ENCODE peak calls at places on chromosomes 11 and 22, in seven cellular contexts. I is HCT116, E is PC-3, K is GM23338, Z is OCI-LY7, T is MM.1S, L is SK-N-SH. A is an unnamed sample.

GRCh38 chr11:2701230-2701629 is 1.4 kb upstream of the KCNQ1OT1 start:
- DNase-seq in K (no peak), E (no peak), I (no peak), Z (no peak), T (no peak), L (no peak), A (peak; percentile 32)

GRCh38 chr22:29121124-29121523 is 48.3 kb downstream of the KREMEN1 start:
- DNase-seq in Z (no peak), T (no peak), K (no peak), L (no peak), I (no peak), E (no peak), A (peak; percentile 44)

GRCh38 chr11:12224537-12224893 is 114.1 kb downstream of the MICAL2 start:
- DNase-seq in E (peak; percentile 87), T (peak; percentile 90), K (no peak), L (no peak), Z (no peak), I (no peak), A (no peak)

GRCh38 chr22:42490244-42490832 is 29.3 kb downstream of the RRP7A start:
- DNase-seq in L (no peak), Z (no peak), I (no peak), K (no peak), E (no peak), T (no peak), A (no peak)

GRCh38 chr22:26431151-26431995 is 2.3 kb downstream of the ASPHD2 start:
- DNase-seq in Z (no peak), T (peak; percentile 68), L (no peak), I (no peak), E (no peak), K (no peak), A (no peak)

GRCh38 chr11:134468796-134469195 is 56.8 kb upstream of the B3GAT1 start:
- DNase-seq in I (no peak), T (no peak), K (no peak), L (no peak), E (no peak), Z (no peak), A (no peak)

GRCh38 chr11:114832532-114833125 is 154.3 kb downstream of the NXPE2 start:
- DNase-seq in L (no peak), Z (no peak), I (no peak), T (no peak), K (peak; percentile 37), E (no peak), A (no peak)

GRCh38 chr22:21970037-21970799 is 12.4 kb downstream of the TOP3B start:
- DNase-seq in Z (no peak), T (no peak), I (no peak), E (no peak), K (no peak), L (no peak), A (no peak)

GRCh38 chr11:64882243-64882642 is 3.8 kb upstream of the EHD1 start:
- DNase-seq in T (no peak), E (no peak), L (no peak), K (no peak), I (no peak), Z (no peak), A (no peak)

GRCh38 chr22:39607093-39607492 is 36.5 kb downstream of the CACNA1I start:
- DNase-seq in Z (no peak), I (no peak), E (no peak), T (no peak), K (no peak), L (no peak), A (no peak)

GRCh38 chr11:79309402-79309801 is 131.4 kb downstream of the TENM4 start:
- DNase-seq in I (no peak), Z (no peak), L (no peak), T (no peak), K (no peak), E (no peak), A (no peak)

GRCh38 chr11:79313513-79313912 is 127.3 kb downstream of the TENM4 start:
- DNase-seq in L (no peak), I (no peak), E (no peak), K (no peak), Z (no peak), T (no peak), A (no peak)

GRCh38 chr11:79311461-79311860 is 129.4 kb downstream of the TENM4 start:
- DNase-seq in I (no peak), T (no peak), E (no peak), K (no peak), L (no peak), Z (no peak), A (no peak)

GRCh38 chr11:79314906-79315689 is 125.7 kb downstream of the TENM4 start:
- DNase-seq in I (no peak), K (peak; percentile 82), Z (no peak), E (peak; percentile 21), T (peak; percentile 11), L (no peak), A (peak; percentile 14)

DNA sequence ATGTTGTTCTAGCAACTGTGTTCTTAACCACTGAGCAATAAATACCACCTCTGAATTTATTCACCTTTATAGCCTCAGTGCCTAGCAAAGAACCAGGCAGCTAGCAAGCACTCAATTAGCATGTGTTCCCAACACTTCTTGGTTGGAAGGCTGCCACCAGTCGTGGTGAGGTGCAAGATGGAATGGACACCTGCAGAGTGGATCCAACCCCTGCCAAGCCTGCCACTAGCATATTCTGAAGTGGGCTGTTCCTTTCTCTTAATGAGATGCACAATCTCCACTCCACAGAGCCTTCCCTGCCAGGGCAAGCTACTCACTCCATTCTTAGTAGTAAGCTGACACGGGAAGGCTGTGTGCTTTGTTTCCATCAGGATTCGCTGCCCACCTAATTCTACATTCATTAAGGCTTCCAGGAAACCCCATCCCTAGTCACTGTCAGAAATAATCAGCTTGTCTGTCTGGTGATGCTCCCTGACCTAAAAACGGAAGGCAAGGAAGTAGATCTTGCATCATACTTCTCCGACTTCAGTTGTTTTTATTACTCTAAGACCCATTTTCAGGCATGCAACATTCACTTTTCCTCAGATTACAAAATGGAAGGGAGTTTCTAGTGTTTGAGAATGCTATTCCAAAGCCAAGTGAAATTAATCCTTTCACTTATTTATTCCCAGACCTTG is 128.1 kb downstream of the TENM4 start:
- DNase-seq in I (no peak), E (no peak), Z (no peak), T (no peak), L (no peak), K (no peak), A (no peak)
- H3K9me2 ChIP-seq in I (no peaks in the 10 kb centered on the region), E (no peaks in the 10 kb centered on the region), Z (no peaks in the 10 kb centered on the region), T (no peaks in the 10 kb centered on the region), L (no peaks in the 10 kb centered on the region), K (no peaks in the 10 kb centered on the region), A (no peaks in the 10 kb centered on the region)

GRCh38 chr22:50218996-50219727 is 18.4 kb downstream of the SELENOO start:
- DNase-seq in K (peak; percentile 77), I (peak; percentile 18), L (peak; percentile 87), T (no peak), E (peak; percentile 51), Z (no peak), A (peak; percentile 68)

GRCh38 chr22:50218153-50218995 is 17.6 kb downstream of the SELENOO start:
- DNase-seq in E (no peak), L (no peak), I (no peak), T (no peak), Z (no peak), K (no peak), A (no peak)

GRCh38 chr22:50216684-50217520 is 16.1 kb downstream of the SELENOO start:
- DNase-seq in L (no peak), Z (no peak), T (no peak), I (no peak), K (no peak), E (no peak), A (no peak)

GRCh38 chr22:50216161-50216683 is 15.4 kb downstream of the SELENOO start:
- DNase-seq in E (no peak), Z (no peak), I (no peak), T (no peak), L (no peak), K (no peak), A (no peak)

DNA sequence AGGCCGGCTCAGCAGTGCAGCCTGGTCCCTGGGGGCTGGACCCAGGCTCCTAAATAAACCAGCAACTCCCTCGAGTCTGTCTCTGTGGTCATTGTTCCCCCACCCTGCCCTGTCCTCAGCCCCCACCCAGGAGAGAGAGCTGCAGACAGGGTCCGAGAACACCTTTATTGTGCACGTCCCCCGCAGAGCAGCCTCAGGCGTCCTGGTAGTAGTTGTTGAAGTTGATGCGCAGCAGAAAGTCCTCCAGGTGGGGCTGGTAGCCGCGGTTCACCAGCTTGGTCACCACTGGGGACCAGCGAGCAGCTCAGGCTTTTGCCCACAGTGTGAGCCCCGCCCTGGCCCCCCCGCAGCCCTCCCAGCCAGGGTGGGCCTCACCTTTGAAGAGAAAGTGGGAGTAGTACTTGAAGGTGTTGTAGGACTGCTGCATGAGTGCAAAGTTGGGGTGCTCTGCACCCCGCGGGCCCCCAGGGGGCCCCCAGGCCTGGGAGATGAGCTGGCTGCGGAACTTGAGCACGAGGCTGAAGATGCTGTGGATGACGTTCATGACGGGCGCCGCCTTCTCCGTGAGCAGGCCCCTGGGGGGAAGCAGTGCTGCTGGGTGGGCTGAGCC is 16.8 kb downstream of the SELENOO start:
- DNase-seq in E (no peak), I (no peak), L (no peak), T (no peak), K (no peak), Z (no peak), A (no peak)
- H3K36me3 ChIP-seq in E (peaks cover 5% of the 10 kb centered on the region), I (peaks cover 29% of the 10 kb centered on the region), L (peaks cover 20% of the 10 kb centered on the region), T (no peaks in the 10 kb centered on the region), K (no peaks in the 10 kb centered on the region), Z (peaks cover 98% of the 10 kb centered on the region), A (peaks cover 6% of the 10 kb centered on the region)

GRCh38 chr11:10969387-10969786 is 111.5 kb upstream of the ZBED5 start:
- DNase-seq in L (no peak), T (no peak), Z (no peak), K (no peak), I (no peak), E (no peak), A (no peak)
- H3K9me2 ChIP-seq in L (no peaks in the 10 kb centered on the region), T (no peaks in the 10 kb centered on the region), Z (no peaks in the 10 kb centered on the region), K (no peaks in the 10 kb centered on the region), I (no peaks in the 10 kb centered on the region), E (no peaks in the 10 kb centered on the region), A (no peaks in the 10 kb centered on the region)

GRCh38 chr11:117387992-117388765 is 60.5 kb downstream of the CEP164 start:
- DNase-seq in K (no peak), T (no peak), E (no peak), I (no peak), L (no peak), Z (no peak), A (peak; percentile 67)

GRCh38 chr11:117382746-117383145 is 55.1 kb downstream of the CEP164 start:
- DNase-seq in L (no peak), K (no peak), E (no peak), T (no peak), Z (no peak), I (no peak), A (no peak)

GRCh38 chr11:117384045-117384444 is 56.4 kb downstream of the CEP164 start:
- DNase-seq in L (no peak), I (no peak), E (peak; percentile 95), Z (no peak), T (no peak), K (no peak), A (peak; percentile 96)

GRCh38 chr11:117385471-117385870 is 57.8 kb downstream of the CEP164 start:
- DNase-seq in T (no peak), I (no peak), L (no peak), E (no peak), K (no peak), Z (no peak), A (no peak)

DNA sequence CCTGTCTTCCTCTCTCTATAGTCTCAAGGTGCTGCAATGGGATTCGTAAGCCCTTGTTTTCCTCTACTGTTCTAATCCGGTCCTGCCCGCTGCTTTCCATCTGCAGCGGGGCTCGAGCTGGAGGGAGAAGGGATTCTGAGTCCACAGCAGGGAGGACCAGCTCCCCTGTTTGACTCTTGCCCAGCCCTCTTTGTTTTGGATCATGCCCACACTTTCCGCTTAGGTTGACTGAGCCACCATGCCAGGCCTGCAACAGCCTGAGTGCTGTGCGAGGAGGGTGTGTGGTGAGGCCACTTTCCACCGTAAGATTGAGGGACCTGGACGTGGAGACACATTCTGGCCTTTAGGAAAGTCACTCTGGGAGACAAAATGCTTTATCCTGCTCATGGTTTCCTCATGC is 58.3 kb downstream of the CEP164 start:
- DNase-seq in K (no peak), E (no peak), Z (no peak), T (no peak), L (no peak), I (no peak), A (no peak)
- H3K36me3 ChIP-seq in K (no peaks in the 10 kb centered on the region), E (peaks cover 7% of the 10 kb centered on the region), Z (peaks cover 45% of the 10 kb centered on the region), T (no peaks in the 10 kb centered on the region), L (peaks cover 12% of the 10 kb centered on the region), I (peaks cover 12% of the 10 kb centered on the region), A (peaks cover 5% of the 10 kb centered on the region)

A was measured in GM23248.